ENCODE peak calls at places on chromosomes 7 and 10, in six cellular contexts. A is midbrain; E is activated CD4-positive, alpha-beta T cell treated with anti-CD3 and anti-CD28 coated beads for 24 hours; S is stimulated activated CD4-positive, alpha-beta T cell treated with anti-CD3 and anti-CD28 coated beads, Interleukin-1b, Interleukin-23, amount 100 ng/mL, for 1 hour; Y is heart right ventricle; V is fibroblast of villous mesenchyme. Z is an unnamed sample.
A peak's percentile ranks its signal among the peaks of the same experiment; 100 is the strongest.

GRCh38 chr7:587769-588168 is 68.1 kb upstream of the PDGFA start:
- DNase-seq in A (no peak), E (no peak), S (no peak), Y (no peak), V (peak; percentile 64), Z (no peak)

GRCh38 chr10:48655426-48656240 is 29.0 kb upstream of the WDFY4 start:
- DNase-seq in A (peak; percentile 73), E (no peak), S (no peak), Y (peak; percentile 83), V (peak; percentile 55), Z (peak; percentile 33)

GRCh38 chr10:18689498-18689897 is 30.3 kb downstream of the ARL5B start:
- DNase-seq in A (no peak), E (no peak), S (no peak), Y (no peak), V (peak; percentile 46), Z (peak; percentile 33)

GRCh38 chr7:73908123-73908611 is 47.2 kb downstream of the TMEM270 start:
- DNase-seq in A (no peak), E (no peak), S (no peak), Y (no peak), V (no peak), Z (no peak)

GRCh38 chr10:36437367-36437766 is 688.0 kb upstream of the ANKRD30A start:
- DNase-seq in A (no peak), E (no peak), S (no peak), Y (no peak), V (peak; percentile 59), Z (no peak)

GRCh38 chr10:96987842-96988175 is 155.7 kb downstream of the LCOR start:
- DNase-seq in A (no peak), E (no peak), S (no peak), Y (no peak), V (no peak), Z (no peak)

GRCh38 chr10:127928021-127928806 is 21.3 kb downstream of the PTPRE start:
- DNase-seq in A (no peak), E (no peak), S (no peak), Y (no peak), V (peak; percentile 96), Z (no peak)

GRCh38 chr7:128941323-128941890 is 3.7 kb downstream of the IRF5 start:
- DNase-seq in A (no peak), E (no peak), S (no peak), Y (no peak), V (no peak), Z (no peak)

GRCh38 chr7:123916240-123916724 is 8.8 kb upstream of the SPAM1 start:
- DNase-seq in A (peak; percentile 1), E (no peak), S (no peak), Y (no peak), V (peak; percentile 22), Z (peak; percentile 3)

GRCh38 chr10:99667108-99667751 is 7.9 kb downstream of the ENTPD7 start:
- DNase-seq in A (no peak), E (no peak), S (no peak), Y (no peak), V (peak; percentile 69), Z (peak; percentile 36)

GRCh38 chr7:74002474-74003017 is 25.4 kb upstream of the ELN start:
- DNase-seq in A (no peak), E (no peak), S (no peak), Y (peak; percentile 64), V (peak; percentile 52), Z (peak; percentile 88)

GRCh38 chr7:48041665-48041995 is 6.3 kb downstream of the C7orf57 start:
- DNase-seq in A (no peak), E (no peak), S (no peak), Y (no peak), V (peak; percentile 23), Z (no peak)

GRCh38 chr10:81817611-81818160 is 57.3 kb upstream of the NRG3 start:
- DNase-seq in A (no peak), E (no peak), S (no peak), Y (no peak), V (no peak), Z (no peak)

GRCh38 chr7:26686448-26686981 is 177.9 kb downstream of the SKAP2 start:
- DNase-seq in A (no peak), E (no peak), S (no peak), Y (no peak), V (peak; percentile 57), Z (peak; percentile 54)

GRCh38 chr10:127990846-127991542 is 84.1 kb downstream of the PTPRE start:
- DNase-seq in A (no peak), E (peak; percentile 42), S (peak; percentile 17), Y (no peak), V (peak; percentile 97), Z (peak; percentile 35)

GRCh38 chr10:60735244-60735643 is 43.0 kb upstream of the CDK1 start:
- DNase-seq in A (no peak), E (no peak), S (no peak), Y (no peak), V (no peak), Z (no peak)

GRCh38 chr10:13775786-13776780 is 189.3 kb downstream of the PRPF18 start:
- DNase-seq in A (no peak), E (no peak), S (no peak), Y (no peak), V (peak; percentile 52), Z (no peak)

GRCh38 chr10:12719365-12719764 is 282.1 kb downstream of the CCDC3 start:
- DNase-seq in A (no peak), E (no peak), S (no peak), Y (no peak), V (peak; percentile 52), Z (no peak)

GRCh38 chr7:84194484-84195260 is at the start of gene SEMA3A:
- DNase-seq in A (peak; percentile 48), E (peak; percentile 1), S (no peak), Y (no peak), V (peak; percentile 86), Z (peak; percentile 38)

GRCh38 chr10:2994562-2994961 is 72.8 kb upstream of the PFKP start:
- DNase-seq in A (no peak), E (no peak), S (no peak), Y (no peak), V (no peak), Z (no peak)

GRCh38 chr7:7385421-7385820 is 150.3 kb downstream of the COL28A1 start:
- DNase-seq in A (no peak), E (no peak), S (no peak), Y (no peak), V (no peak), Z (no peak)

GRCh38 chr10:6089334-6090219 is 743 bp downstream of the RBM17 start:
- DNase-seq in A (no peak), E (no peak), S (no peak), Y (no peak), V (peak; percentile 25), Z (no peak)

GRCh38 chr7:16891338-16891737 is 9.6 kb upstream of the AGR3 start:
- DNase-seq in A (peak; percentile 4), E (no peak), S (no peak), Y (no peak), V (peak; percentile 65), Z (peak; percentile 12)